ENCODE peak calls at places on chromosomes 4 and X, in eight cellular contexts. R, Z, X, Q, U, T, W and B are unnamed samples. For H3K4me1 and H3K36me3, the result is how much of the 10 kb centered on the place peaks cover.

GRCh38 chr4:79241846-79242245 is 84.0 kb downstream of the NAA11 start:
- DNase-seq in R (no peak), Z (peak), X (no peak), Q (peak), U (no peak), T (peak), W (peak), B (no peak)

GRCh38 chrX:10126834-10127233 is 29.9 kb upstream of the CLCN4 start:
- DNase-seq in R (no peak), Z (no peak), X (no peak), Q (no peak), U (no peak), T (no peak), W (no peak), B (no peak)

GRCh38 chr4:99087887-99088484 is 602 bp downstream of the ADH5 start:
- DNase-seq in R (peak), Z (peak), X (peak), Q (peak), U (peak), T (peak), W (peak), B (peak)

GRCh38 chrX:13295841-13296240 is 24.0 kb downstream of the ATXN3L start:
- DNase-seq in R (no peak), Z (no peak), X (no peak), Q (no peak), U (no peak), T (no peak), W (no peak), B (no peak)

GRCh38 chr4:186297013-186297645 is 31.1 kb downstream of the F11 start:
- DNase-seq in R (peak), Z (peak), X (no peak), Q (peak), U (no peak), T (peak), W (peak), B (no peak)

GRCh38 chr4:21753084-21753760 is 195.3 kb downstream of the KCNIP4 start:
- DNase-seq in R (no peak), Z (no peak), X (no peak), Q (no peak), U (no peak), T (no peak), W (peak), B (no peak)

GRCh38 chr4:120064887-120065286 is 1.8 kb downstream of the MAD2L1 start:
- DNase-seq in R (no peak), Z (no peak), X (no peak), Q (no peak), U (no peak), T (no peak), W (no peak), B (no peak)

GRCh38 chr4:46211406-46211805 is 87.6 kb upstream of the GABRG1 start:
- DNase-seq in R (no peak), Z (no peak), X (no peak), Q (no peak), U (no peak), T (no peak), W (no peak), B (no peak)

GRCh38 chr4:7721984-7722551 is 217.6 kb downstream of the AFAP1 start:
- DNase-seq in R (no peak), Z (peak), X (no peak), Q (no peak), U (no peak), T (peak), W (no peak), B (no peak)

GRCh38 chr4:116058129-116058528 is 944.7 kb upstream of the NDST4 start:
- DNase-seq in R (no peak), Z (no peak), X (no peak), Q (no peak), U (no peak), T (no peak), W (no peak), B (no peak)

GRCh38 chr4:8439914-8440490 is 521 bp downstream of the ACOX3 start:
- DNase-seq in R (no peak), Z (no peak), X (no peak), Q (peak), U (peak), T (peak), W (no peak), B (no peak)

GRCh38 chr4:66949424-66949823 is 595.9 kb downstream of the CENPC start:
- DNase-seq in R (no peak), Z (no peak), X (no peak), Q (peak), U (no peak), T (no peak), W (no peak), B (no peak)

GRCh38 chrX:7102119-7102518 is 45.4 kb upstream of the STS start:
- DNase-seq in R (no peak), Z (no peak), X (no peak), Q (no peak), U (no peak), T (no peak), W (no peak), B (no peak)

GRCh38 chrX:10199212-10199611 is 42.4 kb downstream of the CLCN4 start:
- DNase-seq in R (no peak), Z (peak), X (no peak), Q (no peak), U (peak), T (peak), W (no peak), B (peak)

GRCh38 chr4:48906283-48907173 is at the start of gene OCIAD2:
- DNase-seq in R (peak), Z (peak), X (peak), Q (peak), U (peak), T (peak), W (peak), B (peak)

GRCh38 chr4:162350331-162350730 is 186.5 kb upstream of the FSTL5 start:
- DNase-seq in R (no peak), Z (no peak), X (no peak), Q (no peak), U (no peak), T (no peak), W (no peak), B (no peak)

GRCh38 chr4:71229477-71230257 is 109.2 kb upstream of the SLC4A4 start:
- DNase-seq in R (peak), Z (peak), X (no peak), Q (peak), U (peak), T (peak), W (peak), B (no peak)

GRCh38 chr4:55668449-55668848 is 32.4 kb upstream of the NMU start:
- DNase-seq in R (no peak), Z (no peak), X (no peak), Q (no peak), U (no peak), T (no peak), W (no peak), B (no peak)

GRCh38 chrX:136130931-136131843 is 16.1 kb upstream of the FHL1 start:
- DNase-seq in R (no peak), Z (peak), X (no peak), Q (no peak), U (no peak), T (peak), W (peak), B (no peak)

GRCh38 chr4:1246111-1246881 is 2.6 kb downstream of the CTBP1 start:
- DNase-seq in R (peak), Z (no peak), X (peak), Q (no peak), U (peak), T (no peak), W (peak), B (peak)

GRCh38 chr4:2829933-2830451 is 13.7 kb upstream of the ADD1 start:
- DNase-seq in R (no peak), Z (no peak), X (no peak), Q (no peak), U (no peak), T (no peak), W (no peak), B (peak)

GRCh38 chr4:130849985-130850632 is 1754.2 kb downstream of the C4orf33 start:
- DNase-seq in R (peak), Z (peak), X (no peak), Q (no peak), U (no peak), T (peak), W (peak), B (no peak)

GRCh38 chr4:105158837-105159236 is 12.2 kb downstream of the TET2 start:
- DNase-seq in R (peak), Z (peak), X (no peak), Q (peak), U (peak), T (peak), W (no peak), B (peak)

GRCh38 chr4:151553874-151554273 is 144.9 kb downstream of the FHIP1A start:
- DNase-seq in R (no peak), Z (no peak), X (no peak), Q (no peak), U (no peak), T (no peak), W (no peak), B (no peak)

GRCh38 chr4:170853422-170854021 is 763.8 kb upstream of the AADAT start:
- DNase-seq in R (peak), Z (no peak), X (peak), Q (peak), U (no peak), T (no peak), W (peak), B (peak)

GRCh38 chr4:169236901-169237626 is 33.7 kb downstream of the SH3RF1 start:
- DNase-seq in R (no peak), Z (no peak), X (no peak), Q (no peak), U (no peak), T (no peak), W (no peak), B (no peak)

GRCh38 chr4:109699553-109700225 is 3.6 kb downstream of the CASP6 start:
- DNase-seq in R (peak), Z (no peak), X (no peak), Q (no peak), U (no peak), T (peak), W (no peak), B (no peak)

GRCh38 chrX:41308884-41309655 is 24.9 kb upstream of the DDX3X start:
- DNase-seq in R (no peak), Z (peak), X (no peak), Q (no peak), U (no peak), T (no peak), W (peak), B (no peak)

GRCh38 chr4:18075823-18076433 is 54.4 kb upstream of the LCORL start:
- DNase-seq in R (peak), Z (peak), X (peak), Q (peak), U (peak), T (no peak), W (no peak), B (peak)

GRCh38 chrX:15215366-15215765 is 54.5 kb downstream of the ASB9 start:
- DNase-seq in R (no peak), Z (no peak), X (no peak), Q (no peak), U (no peak), T (no peak), W (no peak), B (no peak)

GRCh38 chr4:89803915-89804314 is 33.0 kb downstream of the SNCA start:
- DNase-seq in R (no peak), Z (no peak), X (no peak), Q (no peak), U (no peak), T (peak), W (no peak), B (no peak)

GRCh38 chr4:185109736-185110135 is 33.3 kb upstream of the SLC25A4 start:
- DNase-seq in R (no peak), Z (no peak), X (no peak), Q (no peak), U (no peak), T (no peak), W (no peak), B (no peak)
- H3K4me1 ChIP-seq in R (under half), Z (under half), X (under half), Q (under half), U (under half), T (under half), W (under half), B (under half)

DNA sequence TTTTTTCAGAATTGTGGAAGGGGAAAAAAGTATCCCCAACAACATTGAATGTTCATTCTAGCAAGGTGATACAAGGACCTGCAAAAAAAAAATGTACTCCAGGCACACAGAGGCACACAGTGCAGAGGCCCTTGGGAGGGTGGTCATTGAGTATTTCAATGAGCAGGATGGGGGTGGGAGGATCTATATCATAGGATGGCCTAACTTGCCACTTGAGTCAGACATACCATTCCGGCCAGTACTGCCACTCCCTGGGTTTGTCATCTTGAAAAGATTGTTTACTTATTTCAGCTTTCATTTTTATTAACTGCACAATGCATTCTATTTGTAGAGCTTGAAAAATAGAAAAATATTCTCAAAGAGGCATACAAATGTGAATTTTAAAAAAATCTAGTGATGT is 18.7 kb downstream of the ZNF595 start:
- DNase-seq in R (no peak), Z (no peak), X (no peak), Q (no peak), U (no peak), T (no peak), W (no peak), B (no peak)
- H3K36me3 ChIP-seq in R (under half), Z (under half), X (under half), Q (half or more), U (half or more), T (under half), W (half or more), B (under half)

DNA sequence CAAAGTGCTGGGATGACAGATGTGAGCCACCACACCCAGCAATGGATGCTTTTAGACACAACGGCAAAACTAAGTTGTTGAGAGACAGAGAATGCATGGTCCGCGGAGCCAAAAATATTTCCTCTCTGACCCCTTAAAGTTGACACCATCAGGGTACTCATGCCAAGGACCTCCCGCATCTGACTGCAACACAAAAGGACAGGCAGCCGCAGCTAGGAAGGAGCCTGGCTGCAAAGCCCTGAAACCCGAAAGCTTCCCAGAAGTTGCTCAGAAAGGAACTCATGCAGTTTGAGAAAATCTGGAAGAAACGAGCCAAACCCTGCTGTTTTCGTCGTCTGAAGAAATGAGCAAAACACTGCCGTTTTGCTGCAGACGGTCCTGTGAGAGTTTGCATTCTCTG is 16.5 kb downstream of the DHRSX start:
- DNase-seq in R (no peak), Z (peak), X (no peak), Q (no peak), U (no peak), T (peak), W (no peak), B (no peak)
- H3K4me3 ChIP-seq in R (no peak), Z (peak), X (no peak), Q (no peak), U (peak), T (no peak), W (peak), B (no peak)

GRCh38 chr4:111221371-111221770 is 598.5 kb upstream of the PITX2 start:
- DNase-seq in R (no peak), Z (no peak), X (no peak), Q (no peak), U (no peak), T (no peak), W (no peak), B (no peak)
- H3K4me1 ChIP-seq in R (under half), Z (under half), X (under half), Q (under half), U (under half), T (under half), W (under half), B (under half)

GRCh38 chr4:145760961-145761929 is 81.3 kb downstream of the C4orf51 start:
- DNase-seq in R (no peak), Z (no peak), X (peak), Q (no peak), U (no peak), T (no peak), W (no peak), B (no peak)
- H3K36me3 ChIP-seq in R (under half), Z (under half), X (under half), Q (under half), U (under half), T (half or more), W (half or more), B (under half)

GRCh38 chr4:75662626-75663025 is 10.6 kb downstream of the G3BP2 start:
- DNase-seq in R (no peak), Z (no peak), X (no peak), Q (no peak), U (no peak), T (peak), W (no peak), B (no peak)

GRCh38 chr4:75655562-75655961 is 17.6 kb downstream of the G3BP2 start:
- DNase-seq in R (no peak), Z (no peak), X (no peak), Q (no peak), U (no peak), T (no peak), W (no peak), B (no peak)

GRCh38 chr4:75658881-75659280 is 14.3 kb downstream of the G3BP2 start:
- DNase-seq in R (peak), Z (peak), X (no peak), Q (no peak), U (no peak), T (peak), W (no peak), B (no peak)

GRCh38 chr4:75660491-75660890 is 12.7 kb downstream of the G3BP2 start:
- DNase-seq in R (no peak), Z (no peak), X (no peak), Q (no peak), U (no peak), T (no peak), W (no peak), B (no peak)

GRCh38 chr4:75659512-75660031 is 13.6 kb downstream of the G3BP2 start:
- DNase-seq in R (no peak), Z (no peak), X (no peak), Q (no peak), U (no peak), T (no peak), W (no peak), B (no peak)
- H3K4me3 ChIP-seq in R (no peak), Z (no peak), X (no peak), Q (no peak), U (no peak), T (no peak), W (no peak), B (no peak)

GRCh38 chrX:133985164-133986007 is at the start of gene GPC3:
- DNase-seq in R (peak), Z (peak), X (peak), Q (peak), U (no peak), T (peak), W (peak), B (peak)

GRCh38 chrX:133986008-133986683 is 752 bp upstream of the GPC3 start:
- DNase-seq in R (no peak), Z (no peak), X (no peak), Q (no peak), U (no peak), T (no peak), W (no peak), B (no peak)

GRCh38 chrX:133988010-133988409 is 2.6 kb upstream of the GPC3 start:
- DNase-seq in R (no peak), Z (no peak), X (no peak), Q (no peak), U (no peak), T (no peak), W (no peak), B (no peak)

GRCh38 chrX:133989491-133989890 is 4.1 kb upstream of the GPC3 start:
- DNase-seq in R (no peak), Z (no peak), X (no peak), Q (no peak), U (no peak), T (no peak), W (no peak), B (no peak)

GRCh38 chrX:133987188-133987587 is 1.8 kb upstream of the GPC3 start:
- DNase-seq in R (no peak), Z (no peak), X (no peak), Q (no peak), U (no peak), T (no peak), W (no peak), B (no peak)
- H3K4me1 ChIP-seq in R (under half), Z (under half), X (under half), Q (under half), U (under half), T (under half), W (under half), B (under half)